ENCODE peak calls at places on chromosome 1, in six cellular contexts. V is A549, W is body of pancreas, A is transverse colon, R is adrenal gland, J is stomach. I is an unnamed sample.

GRCh38 chr1:92484472-92485373 is 2.0 kb downstream of the GFI1 start:
- DNase-seq in W (peak), J (peak), A (peak), R (peak), V (peak), I (peak)

GRCh38 chr1:90719321-90720136 is 2.4 kb upstream of the BARHL2 start:
- DNase-seq in R (no peak), V (no peak), W (no peak), A (no peak), J (no peak), I (peak)

GRCh38 chr1:30748699-30749401 is 8.7 kb downstream of the LAPTM5 start:
- DNase-seq in R (no peak), W (no peak), V (no peak), A (no peak), J (no peak), I (no peak)

GRCh38 chr1:228958121-228958520 is 222.8 kb downstream of the RHOU start:
- DNase-seq in R (no peak), J (no peak), A (no peak), V (no peak), W (no peak), I (no peak)

GRCh38 chr1:9203623-9204022 is 31.0 kb upstream of the H6PD start:
- DNase-seq in J (no peak), W (no peak), R (no peak), V (no peak), A (peak), I (no peak)

GRCh38 chr1:35369922-35370671 is 101.6 kb downstream of the ZMYM4 start:
- DNase-seq in R (peak), V (no peak), W (peak), A (peak), J (peak), I (no peak)

GRCh38 chr1:226485192-226485591 is 63.4 kb upstream of the STUM start:
- DNase-seq in A (no peak), W (no peak), J (peak), R (no peak), V (no peak), I (no peak)

GRCh38 chr1:163069142-163069541 is at the start of gene RGS4:
- DNase-seq in J (peak), V (peak), W (peak), A (peak), R (peak), I (no peak)

GRCh38 chr1:112651205-112651604 is 23.3 kb upstream of the MOV10 start:
- DNase-seq in R (no peak), J (no peak), W (no peak), V (no peak), A (no peak), I (no peak)

GRCh38 chr1:1894354-1895049 is 3.6 kb upstream of the GNB1 start:
- DNase-seq in W (peak), V (no peak), A (peak), J (peak), R (peak), I (peak)

GRCh38 chr1:29673669-29674624 is 437.6 kb downstream of the PTPRU start:
- DNase-seq in W (no peak), J (peak), A (no peak), R (no peak), V (no peak), I (peak)

GRCh38 chr1:219928791-219929118 is 398 bp upstream of the SLC30A10 start:
- DNase-seq in V (no peak), A (no peak), J (no peak), W (no peak), R (no peak), I (no peak)

GRCh38 chr1:201006450-201006849 is 17.1 kb downstream of the KIF21B start:
- DNase-seq in J (no peak), V (peak), R (no peak), A (no peak), W (no peak), I (no peak)

DNA sequence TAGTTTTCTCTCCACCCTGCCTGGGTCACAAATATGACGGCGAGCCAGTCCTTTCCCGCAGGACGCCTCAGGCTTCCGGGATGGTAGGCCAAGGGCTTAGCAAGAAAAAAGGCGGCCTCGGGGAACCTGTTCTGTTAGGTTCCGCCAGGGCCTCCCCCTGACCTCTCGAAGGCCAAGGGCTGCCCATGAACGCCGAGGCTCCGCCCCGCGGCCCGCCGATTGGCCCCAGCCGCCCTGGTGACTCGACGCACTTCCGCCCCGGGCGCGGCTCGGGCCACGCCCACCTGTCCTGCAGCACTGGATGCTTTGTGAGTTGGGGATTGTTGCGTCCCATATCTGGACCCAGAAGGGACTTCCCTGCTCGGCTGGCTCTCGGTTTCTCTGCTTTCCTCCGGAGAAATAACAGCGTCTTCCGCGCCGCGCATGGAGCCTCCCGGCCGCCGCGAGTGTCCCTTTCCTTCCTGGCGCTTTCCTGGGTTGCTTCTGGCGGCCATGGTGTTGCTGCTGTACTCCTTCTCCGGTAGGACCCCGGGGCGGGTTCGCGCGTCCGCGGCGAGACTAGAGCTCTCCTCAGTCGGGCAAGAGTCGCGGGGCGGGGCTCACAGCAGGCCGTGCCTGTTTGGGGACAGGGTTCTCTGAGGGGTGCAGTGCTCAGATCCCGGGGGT is at the start of gene CD46:
- DNase-seq in R (peak), J (peak), V (peak), A (peak), W (peak), I (peak)
- TF ChIP-seq POLR2A in R (peak), J (peak), V (peak), A (peak), W (peak), I (peak)

GRCh38 chr1:71586030-71586429 is 505.2 kb upstream of the ZRANB2 start:
- DNase-seq in J (no peak), R (no peak), V (no peak), A (no peak), W (no peak), I (no peak)

GRCh38 chr1:71582673-71583072 is 501.8 kb upstream of the ZRANB2 start:
- DNase-seq in V (no peak), R (no peak), W (no peak), A (no peak), J (no peak), I (no peak)

GRCh38 chr1:71589005-71589404 is 508.2 kb upstream of the ZRANB2 start:
- DNase-seq in J (no peak), R (no peak), W (no peak), A (no peak), V (no peak), I (no peak)

GRCh38 chr1:71592646-71593274 is 511.9 kb upstream of the ZRANB2 start:
- DNase-seq in V (no peak), A (no peak), J (no peak), R (no peak), W (no peak), I (no peak)

DNA sequence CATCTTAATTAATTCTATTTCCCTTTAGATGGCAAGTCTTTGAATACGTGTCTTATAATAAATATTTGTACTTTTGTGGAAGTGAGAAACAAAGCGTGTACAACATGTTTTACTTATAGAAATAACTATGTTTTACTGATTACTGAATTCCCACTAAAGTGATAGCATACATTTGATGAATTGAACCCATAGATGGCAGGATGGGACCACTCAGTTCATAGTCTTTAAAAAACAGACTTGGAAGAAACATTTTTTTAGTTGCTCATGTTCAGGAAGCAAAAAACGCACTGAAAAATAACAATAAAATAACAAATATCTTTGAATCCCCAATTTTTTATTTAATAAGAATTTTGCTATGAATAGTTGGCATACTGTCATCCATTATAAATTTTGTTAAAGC is 507.1 kb upstream of the ZRANB2 start:
- DNase-seq in V (no peak), A (no peak), R (no peak), J (no peak), W (no peak), I (no peak)
- TF ChIP-seq CTCF in V (no peak), A (peak), R (peak), J (peak), W (peak), I (peak)

GRCh38 chr1:23799570-23800395 is 771 bp downstream of the GALE start:
- DNase-seq in A (peak), W (peak), V (peak), R (peak), J (peak), I (peak)
- TF ChIP-seq POLR2A in A (peak), W (peak), V (peak), R (peak), J (peak), I (peak)

GRCh38 chr1:177913762-177914540 is 55.9 kb downstream of the SEC16B start:
- DNase-seq in J (peak), V (peak), A (peak), W (peak), R (no peak), I (no peak)
- TF ChIP-seq CTCF in J (peak), V (peak), A (peak), W (peak), R (no peak), I (no peak)

GRCh38 chr1:61285371-61285885 is 203.1 kb downstream of the NFIA start:
- DNase-seq in A (no peak), J (no peak), R (no peak), V (no peak), W (no peak), I (no peak)

GRCh38 chr1:61289232-61289967 is 207.0 kb downstream of the NFIA start:
- DNase-seq in V (no peak), R (no peak), W (no peak), A (no peak), J (no peak), I (no peak)

GRCh38 chr1:61284933-61285332 is 202.6 kb downstream of the NFIA start:
- DNase-seq in V (no peak), J (no peak), R (no peak), A (no peak), W (no peak), I (no peak)

GRCh38 chr1:61287734-61288133 is 205.4 kb downstream of the NFIA start:
- DNase-seq in R (no peak), W (no peak), V (no peak), A (no peak), J (no peak), I (no peak)

DNA sequence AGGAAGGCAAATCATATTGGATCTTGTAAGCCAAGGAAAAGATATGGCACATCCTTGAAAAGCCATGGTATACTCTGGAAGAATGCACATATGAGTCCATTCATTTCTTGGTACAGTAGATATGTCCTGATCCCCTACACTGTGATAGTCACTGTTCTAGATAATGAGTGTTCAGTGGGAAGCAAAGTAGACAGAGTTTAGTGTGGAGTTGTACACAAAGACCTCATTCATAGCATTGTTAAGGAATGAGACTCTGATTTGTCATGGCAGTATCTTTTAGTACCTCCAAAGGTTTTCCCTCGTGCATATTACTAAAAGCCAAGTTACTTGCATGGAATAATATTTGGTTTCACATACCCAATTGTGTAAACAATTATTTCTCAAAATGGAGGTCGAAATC is 204.7 kb downstream of the NFIA start:
- DNase-seq in R (no peak), A (no peak), W (no peak), J (no peak), V (no peak), I (no peak)
- TF ChIP-seq POLR2A in R (no peak), A (no peak), W (no peak), J (no peak), V (no peak), I (no peak)

GRCh38 chr1:64861611-64862010 is 104.7 kb downstream of the JAK1 start:
- DNase-seq in A (peak), V (peak), W (no peak), J (peak), R (no peak), I (peak)
- TF ChIP-seq CTCF in A (no peak), V (no peak), W (peak), J (peak), R (peak), I (no peak)

DNA sequence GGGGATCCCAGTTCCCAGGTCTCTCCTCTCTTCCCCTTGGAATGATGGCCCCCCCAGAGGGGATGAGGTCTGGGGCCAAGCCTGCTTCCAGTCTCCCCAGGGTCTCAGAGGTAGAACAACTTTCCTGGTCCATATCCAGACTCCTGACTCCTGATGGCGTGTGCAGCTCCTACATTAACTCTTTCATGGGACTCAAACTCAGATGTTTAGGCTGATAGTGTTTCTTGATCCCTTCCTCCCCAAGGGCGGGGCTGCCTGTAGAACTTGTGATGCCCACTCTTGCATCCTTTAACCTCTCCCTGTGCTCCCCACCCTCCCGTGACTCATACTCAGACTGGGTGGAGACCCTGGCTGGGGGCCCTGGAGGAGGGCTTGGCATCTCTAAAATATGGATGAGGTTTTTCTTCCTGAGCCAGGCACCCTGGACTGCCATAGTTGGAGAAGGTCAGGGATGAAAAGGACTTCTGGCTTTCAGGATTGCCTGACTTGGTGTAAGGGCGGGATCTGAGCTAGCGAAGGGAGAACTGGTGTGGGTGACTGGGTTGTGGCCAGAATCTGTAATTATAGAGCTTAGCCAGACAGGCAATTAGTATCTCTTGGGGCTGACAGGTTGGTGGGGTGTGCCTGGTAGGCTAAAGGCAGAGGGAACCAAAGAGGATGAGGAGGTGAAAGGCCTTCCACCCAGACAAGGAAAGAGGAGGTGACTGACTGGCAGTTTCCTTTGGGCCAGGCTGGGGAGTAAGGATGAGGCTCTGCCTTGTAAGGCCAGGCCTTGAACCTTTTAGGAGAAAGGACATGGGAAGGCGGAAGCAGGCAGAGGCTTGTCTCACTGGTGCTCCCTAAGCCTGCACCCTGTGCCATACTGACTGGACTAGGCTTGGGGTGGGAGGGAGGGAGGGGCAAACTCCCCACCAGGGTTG is 1.5 kb downstream of the ATP8B2 start:
- DNase-seq in J (no peak), V (peak), W (peak), A (no peak), R (peak), I (no peak)
- TF ChIP-seq POLR2A in J (no peak), V (no peak), W (no peak), A (no peak), R (no peak), I (no peak)

I was measured in upper lobe of left lung.